ENCODE peak calls at places on chromosomes 5 and 9, in four cellular contexts. J is SK-N-SH, T is GM12878, X is K562. U is an unnamed sample.

GRCh38 chr9:16870606-16871357 is at the start of gene BNC2:
- DNase-seq in J (peak; percentile 84), T (no peak), X (no peak), U (no peak)

GRCh38 chr9:121568101-121568460 is 68.4 kb upstream of the GGTA1 start:
- DNase-seq in J (no peak), T (no peak), X (no peak), U (no peak)

GRCh38 chr5:173581408-173582197 is 34.8 kb downstream of the BOD1 start:
- DNase-seq in J (peak; percentile 55), T (no peak), X (peak; percentile 66), U (peak; percentile 96)

GRCh38 chr5:170302729-170303501 is 5.3 kb upstream of the LCP2 start:
- DNase-seq in J (no peak), T (peak; percentile 68), X (peak; percentile 69), U (no peak)

GRCh38 chr9:127452481-127453092 is 1.3 kb downstream of the LRSAM1 start:
- DNase-seq in J (peak; percentile 68), T (no peak), X (no peak), U (no peak)

GRCh38 chr9:16106211-16106610 is 553.4 kb downstream of the CCDC171 start:
- DNase-seq in J (no peak), T (no peak), X (no peak), U (no peak)

GRCh38 chr5:169631360-169631759 is 5.7 kb upstream of the DOCK2 start:
- DNase-seq in J (no peak), T (no peak), X (no peak), U (no peak)

GRCh38 chr5:143889986-143890385 is 78.0 kb downstream of the HMHB1 start:
- DNase-seq in J (no peak), T (no peak), X (no peak), U (no peak)

GRCh38 chr5:81774359-81774758 is 23.5 kb upstream of the SSBP2 start:
- DNase-seq in J (no peak), T (no peak), X (no peak), U (no peak)

GRCh38 chr5:150593593-150593992 is 46.9 kb upstream of the SYNPO start:
- DNase-seq in J (no peak), T (no peak), X (peak; percentile 30), U (no peak)
- TF ChIP-seq NRF1 in J (no peak), T (no peak), X (no peak), U (no peak)

GRCh38 chr5:102865171-102865509 is 110.0 kb downstream of the PAM start:
- DNase-seq in J (no peak), T (no peak), X (no peak), U (no peak)
- TF ChIP-seq NRF1 in J (no peak), T (no peak), X (no peak), U (no peak)

GRCh38 chr5:138245717-138246116 is 28.7 kb downstream of the GFRA3 start:
- DNase-seq in J (no peak), T (no peak), X (peak; percentile 26), U (no peak)
- TF ChIP-seq NRF1 in J (no peak), T (no peak), X (no peak), U (no peak)

DNA sequence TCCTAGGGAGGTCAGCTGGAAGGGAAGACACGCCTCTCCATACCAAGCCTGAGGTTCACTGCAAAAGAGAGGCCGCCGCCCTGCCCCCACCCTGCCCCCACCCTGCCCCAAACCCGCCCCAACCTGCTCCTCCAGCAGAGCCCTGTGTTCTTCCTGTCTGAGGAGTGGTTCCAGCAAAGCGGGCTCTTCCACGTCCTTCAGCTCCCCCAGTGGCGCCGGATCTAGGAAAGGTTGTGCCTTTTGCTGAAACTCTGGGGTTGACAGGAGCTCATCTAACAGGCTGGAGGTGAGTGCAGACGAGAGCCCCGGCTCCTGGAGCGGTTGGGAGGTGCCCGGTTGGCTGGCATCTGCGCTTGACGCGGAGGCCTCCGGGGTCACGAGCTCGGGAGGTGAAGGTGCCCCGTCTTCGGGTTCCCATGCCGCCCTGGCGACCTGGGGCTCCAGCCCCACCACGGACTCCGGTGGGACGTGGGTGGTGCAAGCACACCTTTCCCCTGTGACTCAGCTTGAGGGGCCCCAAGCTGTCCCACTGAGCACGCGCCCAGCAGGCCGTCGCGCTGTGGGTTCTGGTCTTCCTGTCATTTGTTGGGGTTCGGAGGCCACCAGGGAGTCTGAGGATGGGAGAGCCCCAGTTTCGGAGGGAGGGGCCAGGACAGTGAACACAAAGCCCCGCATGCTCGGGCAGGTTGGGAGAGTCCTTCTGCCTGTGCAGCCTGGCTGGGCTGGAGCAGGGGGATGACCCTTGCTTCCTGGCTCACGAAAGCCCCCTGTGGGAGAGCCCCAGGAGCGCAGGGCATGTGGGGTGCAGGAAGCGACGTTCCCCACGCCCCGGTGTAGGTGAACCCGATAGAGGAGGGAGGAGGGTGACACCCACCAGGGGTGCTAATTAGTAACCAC is 1467.1 kb downstream of the FOXD4L5 start:
- DNase-seq in J (peak; percentile 47), T (peak; percentile 75), X (no peak), U (no peak)
- TF ChIP-seq NRF1 in J (no peak), T (no peak), X (no peak), U (no peak)

GRCh38 chr5:150215978-150216944 is 26.4 kb downstream of the SLC6A7 start:
- DNase-seq in J (no peak), T (no peak), X (no peak), U (no peak)

GRCh38 chr5:150217874-150218692 is 28.2 kb downstream of the SLC6A7 start:
- DNase-seq in J (peak; percentile 91), T (peak; percentile 28), X (peak; percentile 87), U (peak; percentile 61)

GRCh38 chr5:150218693-150219035 is 28.8 kb downstream of the SLC6A7 start:
- DNase-seq in J (no peak), T (no peak), X (no peak), U (no peak)

GRCh38 chr5:150219142-150219541 is 29.3 kb downstream of the SLC6A7 start:
- DNase-seq in J (peak; percentile 50), T (no peak), X (no peak), U (no peak)

DNA sequence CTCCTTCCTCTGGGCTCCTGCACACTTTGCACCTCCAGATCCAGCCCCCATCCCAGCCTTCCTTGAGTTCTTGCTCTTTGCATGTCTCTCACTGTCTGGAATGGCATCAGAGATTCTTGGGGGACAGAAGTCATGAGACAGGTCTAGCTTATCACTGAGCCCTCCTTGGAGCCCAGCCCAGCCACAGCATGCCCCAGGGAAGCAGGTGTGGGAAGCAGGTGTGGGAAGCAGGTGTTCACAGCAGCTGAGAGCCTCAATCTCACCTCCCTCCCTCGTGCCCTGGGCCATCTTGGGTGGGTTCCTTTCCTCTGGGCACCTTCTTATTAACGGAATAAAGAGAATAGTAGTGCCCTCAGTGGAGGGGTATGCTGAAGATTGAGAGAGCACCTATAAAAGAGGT is 27.2 kb downstream of the SLC6A7 start:
- DNase-seq in J (no peak), T (no peak), X (no peak), U (no peak)
- TF ChIP-seq NRF1 in J (no peak), T (no peak), X (no peak), U (no peak)

DNA sequence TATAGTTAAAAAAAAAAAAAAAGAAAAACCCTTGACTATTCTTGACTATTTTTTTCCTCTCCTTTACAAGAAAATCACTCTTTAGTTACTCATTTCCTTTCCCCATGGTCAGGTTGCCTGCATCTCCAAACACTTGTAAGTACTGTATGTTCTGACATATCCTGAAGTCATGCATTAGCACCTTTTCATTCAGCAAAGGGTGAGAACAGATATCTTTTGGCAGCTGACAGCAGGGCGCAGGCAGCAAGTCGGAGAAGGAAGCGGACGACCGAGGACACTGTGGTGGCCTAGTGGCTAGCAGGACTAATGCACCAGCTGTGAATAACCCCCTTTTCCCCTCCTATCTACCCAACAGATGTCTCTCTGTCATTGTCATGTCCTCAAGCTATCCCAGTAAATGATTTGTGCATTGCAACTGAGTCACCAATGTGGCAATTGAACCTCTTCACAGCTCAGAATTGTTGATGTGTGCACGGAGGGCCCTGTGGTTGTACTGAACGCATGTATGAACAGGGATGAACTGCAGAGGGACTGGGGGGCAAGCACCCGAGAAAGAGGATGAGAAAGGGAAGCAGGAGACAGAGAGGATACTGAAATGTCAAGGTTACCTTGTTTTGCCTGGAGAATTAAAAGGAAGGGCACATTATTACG is 996.0 kb upstream of the ARRDC3 start:
- DNase-seq in J (no peak), T (no peak), X (no peak), U (no peak)
- TF ChIP-seq NRF1 in J (no peak), T (no peak), X (no peak), U (no peak)

GRCh38 chr9:87390361-87390760 is 107.3 kb upstream of the DAPK1 start:
- DNase-seq in J (no peak), T (no peak), X (no peak), U (peak; percentile 13)

GRCh38 chr9:87387351-87388055 is 110.2 kb upstream of the DAPK1 start:
- DNase-seq in J (no peak), T (no peak), X (peak; percentile 33), U (no peak)

GRCh38 chr9:87392091-87392490 is 105.6 kb upstream of the DAPK1 start:
- DNase-seq in J (no peak), T (no peak), X (no peak), U (no peak)

GRCh38 chr9:87386490-87386889 is 111.2 kb upstream of the DAPK1 start:
- DNase-seq in J (no peak), T (no peak), X (no peak), U (no peak)

GRCh38 chr9:87389936-87390335 is 107.7 kb upstream of the DAPK1 start:
- DNase-seq in J (no peak), T (no peak), X (no peak), U (no peak)
- TF ChIP-seq NRF1 in J (no peak), T (no peak), X (no peak), U (no peak)

GRCh38 chr5:1512541-1513291 is 11.0 kb downstream of the LPCAT1 start:
- DNase-seq in J (no peak), T (no peak), X (no peak), U (no peak)
- TF ChIP-seq NRF1 in J (no peak), T (no peak), X (no peak), U (no peak)

U was measured in H1.